ENCODE peak calls at places on chromosomes 11 and 22, in five cellular contexts. X is effector memory CD4-positive, alpha-beta T cell; N is ascending aorta; Z is GM23248; I is HepG2. U is an unnamed sample.

GRCh38 chr11:1308745-1309497 is 511 bp downstream of the TOLLIP start:
- DNase-seq in X (no peak), N (no peak), Z (peak; percentile 79), I (no peak), U (no peak)

GRCh38 chr22:47476226-47476625 is 713.8 kb downstream of the TBC1D22A start:
- DNase-seq in N (no peak), Z (no peak), X (no peak), I (no peak), U (no peak)

GRCh38 chr11:8261921-8262551 is 1.6 kb downstream of the LMO1 start:
- DNase-seq in Z (no peak), I (no peak), N (peak; percentile 53), X (no peak), U (no peak)

GRCh38 chr11:43697679-43698078 is 17.1 kb downstream of the HSD17B12 start:
- DNase-seq in X (no peak), I (no peak), Z (no peak), N (no peak), U (no peak)

GRCh38 chr22:50057868-50058311 is at the start of gene TTLL8:
- DNase-seq in X (no peak), I (no peak), Z (no peak), N (no peak), U (no peak)

GRCh38 chr11:125724125-125724524 is 22.0 kb upstream of the PATE1 start:
- DNase-seq in Z (peak; percentile 38), X (no peak), N (no peak), I (peak; percentile 22), U (no peak)

GRCh38 chr11:131246589-131247164 is 123.7 kb upstream of the NTM start:
- DNase-seq in I (peak; percentile 4), X (no peak), N (no peak), Z (peak; percentile 19), U (no peak)

GRCh38 chr11:94325681-94326080 is 21.3 kb downstream of the IZUMO1R start:
- DNase-seq in Z (peak; percentile 47), I (peak; percentile 39), N (no peak), X (no peak), U (peak; percentile 22)

GRCh38 chr11:130211144-130211543 is 51.6 kb downstream of the ST14 start:
- DNase-seq in Z (no peak), X (no peak), I (no peak), N (no peak), U (no peak)

GRCh38 chr11:79026803-79027445 is 413.9 kb downstream of the TENM4 start:
- DNase-seq in I (no peak), N (no peak), Z (peak; percentile 37), X (no peak), U (no peak)

GRCh38 chr22:45709004-45709739 is 37.5 kb downstream of the ATXN10 start:
- DNase-seq in I (peak; percentile 59), X (no peak), Z (peak; percentile 92), N (no peak), U (no peak)

GRCh38 chr22:33917744-33918406 is 2.4 kb downstream of the LARGE1 start:
- DNase-seq in Z (peak; percentile 40), X (no peak), I (peak; percentile 36), N (no peak), U (no peak)

GRCh38 chr11:31641477-31642062 is 132.0 kb downstream of the ELP4 start:
- DNase-seq in N (no peak), I (peak; percentile 40), Z (peak; percentile 54), X (no peak), U (no peak)

GRCh38 chr22:30559889-30560288 is 13.3 kb upstream of the SEC14L6 start:
- DNase-seq in I (no peak), X (no peak), N (no peak), Z (no peak), U (no peak)

GRCh38 chr22:34845391-34845790 is 220.6 kb upstream of the ISX start:
- DNase-seq in Z (no peak), X (no peak), N (no peak), I (no peak), U (no peak)

GRCh38 chr11:107696140-107696539 is 15.7 kb downstream of the SLN start:
- DNase-seq in Z (peak; percentile 95), I (no peak), N (no peak), X (no peak), U (no peak)

GRCh38 chr22:17706451-17706900 is 67.8 kb downstream of the BID start:
- DNase-seq in I (peak; percentile 36), N (peak; percentile 76), Z (peak; percentile 95), X (no peak), U (peak; percentile 18)

GRCh38 chr11:119376197-119376847 is 5.2 kb downstream of the USP2 start:
- DNase-seq in I (peak; percentile 88), X (no peak), N (peak; percentile 66), Z (peak; percentile 42), U (no peak)

GRCh38 chr11:12792590-12792989 is 118.4 kb downstream of the TEAD1 start:
- DNase-seq in N (peak; percentile 72), I (no peak), X (no peak), Z (peak; percentile 80), U (no peak)

GRCh38 chr22:20002661-20003060 is 14.0 kb downstream of the ARVCF start:
- DNase-seq in N (no peak), I (no peak), X (no peak), Z (no peak), U (no peak)

GRCh38 chr11:12318791-12319733 is 58.3 kb upstream of the PARVA start:
- DNase-seq in Z (peak; percentile 91), I (no peak), X (no peak), N (no peak), U (no peak)

GRCh38 chr11:46183819-46184218 is 62.6 kb upstream of the PHF21A start:
- DNase-seq in I (no peak), N (no peak), X (no peak), Z (peak; percentile 54), U (no peak)

GRCh38 chr11:84146826-84147225 is 860.7 kb upstream of the CCDC90B start:
- DNase-seq in Z (no peak), I (no peak), X (no peak), N (no peak), U (no peak)

GRCh38 chr11:105689636-105690035 is 79.8 kb downstream of the GRIA4 start:
- DNase-seq in Z (no peak), I (no peak), N (no peak), X (no peak), U (no peak)

GRCh38 chr11:28529540-28530410 is 421.6 kb downstream of the METTL15 start:
- DNase-seq in Z (peak; percentile 71), I (peak; percentile 50), N (no peak), X (no peak), U (no peak)

DNA sequence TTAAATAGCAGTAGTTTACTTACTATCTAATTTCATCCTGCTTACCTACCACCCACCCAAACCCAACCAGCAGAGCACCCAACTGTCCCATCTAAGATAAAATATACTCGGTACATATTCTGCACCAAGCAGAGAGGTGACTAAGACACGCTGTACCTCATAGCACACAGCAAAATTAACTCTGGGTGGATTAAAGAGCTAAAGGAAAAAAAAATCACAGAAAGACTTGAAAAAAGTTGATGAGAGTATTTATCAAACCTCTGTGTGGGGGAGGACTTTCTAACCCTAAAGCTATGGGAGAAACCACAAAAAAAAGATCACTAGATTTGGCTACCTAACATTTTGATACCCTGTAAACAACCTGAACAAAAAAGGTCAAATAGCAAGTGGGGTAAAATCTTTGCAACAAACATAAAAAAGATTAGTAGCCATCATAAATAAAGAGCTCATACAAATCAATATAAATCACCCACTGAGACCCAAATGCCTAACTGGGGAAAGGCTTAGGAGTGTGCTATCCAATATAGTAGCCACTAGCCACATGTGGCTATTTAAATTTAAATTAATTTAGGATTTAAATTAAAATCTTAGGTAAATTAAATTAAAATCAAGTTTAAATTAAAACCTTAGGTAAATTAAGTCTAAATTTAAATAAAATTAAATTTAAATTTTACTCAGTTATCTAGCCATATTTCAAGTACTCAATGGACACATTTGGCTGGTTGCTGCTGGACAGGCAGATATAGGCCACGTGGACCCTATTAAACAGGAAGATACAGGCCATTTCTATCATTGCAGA is 25.6 kb upstream of the CD5 start:
- DNase-seq in N (no peak), X (no peak), I (no peak), Z (no peak), U (peak; percentile 51)
- H3K27ac ChIP-seq in N (no peak overlapping the region), X (peak overlapping the region; percentile 52), I (no peak overlapping the region), Z (no peak overlapping the region), U (peak overlapping the region; percentile 52)

GRCh38 chr11:17445240-17445795 is 31.3 kb downstream of the ABCC8 start:
- DNase-seq in Z (no peak), X (no peak), I (no peak), N (no peak), U (no peak)
- H3K27me3 ChIP-seq in Z (peaks cover 27% of the 10 kb centered on the region), X (no peaks in the 10 kb centered on the region), I (peaks cover 20% of the 10 kb centered on the region), N (no peaks in the 10 kb centered on the region), U (no peaks in the 10 kb centered on the region)

DNA sequence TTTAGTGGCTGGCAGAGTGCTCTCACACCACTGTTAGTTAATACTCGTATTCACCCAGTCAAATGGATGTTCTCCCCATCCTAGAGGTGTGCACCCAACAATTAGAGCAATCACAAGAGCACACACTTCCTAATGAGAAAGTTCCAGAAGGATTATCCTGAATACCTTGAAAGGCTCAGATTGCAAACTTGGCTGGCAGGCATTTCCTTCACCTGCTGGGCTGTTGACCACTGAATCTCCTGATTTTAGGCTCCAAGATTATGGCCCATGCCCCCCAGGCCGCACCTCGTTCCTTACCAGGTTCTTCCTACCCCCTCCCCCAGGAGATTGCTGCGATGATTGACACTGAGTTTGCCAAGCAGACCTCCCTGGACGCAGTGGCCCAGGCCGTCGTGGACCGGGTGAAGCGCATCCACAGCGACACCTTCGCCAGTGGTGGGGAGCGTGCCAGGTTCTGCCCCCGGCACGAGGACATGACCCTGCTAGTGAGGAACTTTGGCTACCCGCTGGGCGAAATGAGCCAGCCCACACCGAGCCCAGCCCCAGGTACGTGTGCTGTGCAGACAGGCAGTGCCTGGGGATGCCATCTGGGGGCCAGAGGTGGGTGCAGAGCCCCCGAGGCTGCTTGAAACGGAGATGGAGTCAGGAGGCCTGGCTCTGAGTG is 26.9 kb downstream of the TAB1 start:
- DNase-seq in N (no peak), I (no peak), Z (no peak), X (no peak), U (no peak)
- H3K36me3 ChIP-seq in N (peaks cover 50% of the 10 kb centered on the region), I (peaks cover 41% of the 10 kb centered on the region), Z (peaks cover 11% of the 10 kb centered on the region), X (peaks cover 61% of the 10 kb centered on the region), U (peaks cover 51% of the 10 kb centered on the region)

GRCh38 chr11:113317297-113317696 is 2.9 kb downstream of the TTC12 start:
- DNase-seq in Z (no peak), I (no peak), X (no peak), N (no peak), U (no peak)

GRCh38 chr11:113314065-113314388 is 356 bp upstream of the TTC12 start:
- DNase-seq in I (no peak), Z (no peak), X (no peak), N (no peak), U (no peak)

GRCh38 chr11:113316251-113316650 is 1.9 kb downstream of the TTC12 start:
- DNase-seq in I (no peak), X (no peak), N (no peak), Z (no peak), U (no peak)

GRCh38 chr11:113313601-113314000 is 782 bp upstream of the TTC12 start:
- DNase-seq in N (no peak), I (no peak), X (no peak), Z (no peak), U (no peak)

GRCh38 chr11:113314389-113315301 is at the start of gene TTC12:
- DNase-seq in I (peak; percentile 88), Z (peak; percentile 96), N (peak; percentile 95), X (peak; percentile 85), U (peak; percentile 89)
- H3K27ac ChIP-seq in I (peak within 1 kb of the TSS; percentile 75), Z (peak within 1 kb of the TSS; percentile 61), N (peak within 1 kb of the TSS; percentile 81), X (peak within 1 kb of the TSS; percentile 79), U (peak within 1 kb of the TSS; percentile 85)